ENCODE peak calls at places on chromosomes 4 and X, in eight cellular contexts. One of them, this sample, is unnamed.

GRCh38 chrX:52874661-52875060 is 6.8 kb upstream of the XAGE3 start:
- DNase-seq in AG10803: no peak
- DNase-seq in pancreas: no peak
- DNase-seq in bronchial epithelial cell: no peak
- DNase-seq in GM23338: no peak
- DNase-seq in hepatocyte: no peak
- DNase-seq in stomach: no peak
- DNase-seq in heart right ventricle: no peak
- DNase-seq in this sample: no peak

GRCh38 chr4:101527186-101527585 is 179.9 kb upstream of the PPP3CA start:
- DNase-seq in AG10803: no peak
- DNase-seq in pancreas: no peak
- DNase-seq in bronchial epithelial cell: peak; percentile 33
- DNase-seq in GM23338: no peak
- DNase-seq in hepatocyte: no peak
- DNase-seq in stomach: no peak
- DNase-seq in heart right ventricle: no peak
- DNase-seq in this sample: no peak

GRCh38 chr4:140839396-140839795 is 83.2 kb upstream of the TBC1D9 start:
- DNase-seq in AG10803: no peak
- DNase-seq in pancreas: no peak
- DNase-seq in bronchial epithelial cell: no peak
- DNase-seq in GM23338: no peak
- DNase-seq in hepatocyte: no peak
- DNase-seq in stomach: no peak
- DNase-seq in heart right ventricle: no peak
- DNase-seq in this sample: no peak

GRCh38 chr4:159212675-159213297 is 109.9 kb downstream of the RAPGEF2 start:
- DNase-seq in AG10803: no peak
- DNase-seq in pancreas: no peak
- DNase-seq in bronchial epithelial cell: no peak
- DNase-seq in GM23338: no peak
- DNase-seq in hepatocyte: no peak
- DNase-seq in stomach: no peak
- DNase-seq in heart right ventricle: no peak
- DNase-seq in this sample: no peak

GRCh38 chr4:77082886-77083608 is 7.3 kb upstream of the CCNI start:
- DNase-seq in AG10803: no peak
- DNase-seq in pancreas: no peak
- DNase-seq in bronchial epithelial cell: no peak
- DNase-seq in GM23338: peak; percentile 37
- DNase-seq in hepatocyte: no peak
- DNase-seq in stomach: no peak
- DNase-seq in heart right ventricle: no peak
- DNase-seq in this sample: no peak

GRCh38 chrX:15524417-15524816 is 23.8 kb downstream of the BMX start:
- DNase-seq in AG10803: peak; percentile 31
- DNase-seq in pancreas: no peak
- DNase-seq in bronchial epithelial cell: peak; percentile 8
- DNase-seq in GM23338: no peak
- DNase-seq in hepatocyte: no peak
- DNase-seq in stomach: no peak
- DNase-seq in heart right ventricle: no peak
- DNase-seq in this sample: no peak

GRCh38 chrX:10033360-10034007 is 66.3 kb downstream of the CLDN34 start:
- DNase-seq in AG10803: no peak
- DNase-seq in pancreas: no peak
- DNase-seq in bronchial epithelial cell: peak; percentile 47
- DNase-seq in GM23338: no peak
- DNase-seq in hepatocyte: no peak
- DNase-seq in stomach: no peak
- DNase-seq in heart right ventricle: no peak
- DNase-seq in this sample: no peak

GRCh38 chr4:182806259-182807252 is 110.6 kb downstream of the DCTD start:
- DNase-seq in AG10803: peak; percentile 62
- DNase-seq in pancreas: peak; percentile 75
- DNase-seq in bronchial epithelial cell: peak; percentile 14
- DNase-seq in GM23338: peak; percentile 94
- DNase-seq in hepatocyte: peak; percentile 90
- DNase-seq in stomach: peak; percentile 81
- DNase-seq in heart right ventricle: peak; percentile 80
- DNase-seq in this sample: peak; percentile 74

GRCh38 chr4:25454491-25454890 is 77.4 kb downstream of the ANAPC4 start:
- DNase-seq in AG10803: no peak
- DNase-seq in pancreas: no peak
- DNase-seq in bronchial epithelial cell: no peak
- DNase-seq in GM23338: no peak
- DNase-seq in hepatocyte: no peak
- DNase-seq in stomach: no peak
- DNase-seq in heart right ventricle: no peak
- DNase-seq in this sample: no peak

GRCh38 chr4:38013461-38014366 is 53.5 kb downstream of the PTTG2 start:
- DNase-seq in AG10803: peak; percentile 22
- DNase-seq in pancreas: peak; percentile 75
- DNase-seq in bronchial epithelial cell: peak; percentile 57
- DNase-seq in GM23338: no peak
- DNase-seq in hepatocyte: no peak
- DNase-seq in stomach: peak; percentile 85
- DNase-seq in heart right ventricle: peak; percentile 74
- DNase-seq in this sample: no peak

GRCh38 chr4:6200011-6200921 is at the start of gene JAKMIP1:
- DNase-seq in AG10803: peak; percentile 33
- DNase-seq in pancreas: peak; percentile 82
- DNase-seq in bronchial epithelial cell: no peak
- DNase-seq in GM23338: peak; percentile 80
- DNase-seq in hepatocyte: peak; percentile 88
- DNase-seq in stomach: peak; percentile 87
- DNase-seq in heart right ventricle: peak; percentile 76
- DNase-seq in this sample: peak; percentile 83

GRCh38 chr4:31020363-31020762 is 300.2 kb downstream of the PCDH7 start:
- DNase-seq in AG10803: no peak
- DNase-seq in pancreas: no peak
- DNase-seq in bronchial epithelial cell: no peak
- DNase-seq in GM23338: no peak
- DNase-seq in hepatocyte: peak; percentile 6
- DNase-seq in stomach: no peak
- DNase-seq in heart right ventricle: no peak
- DNase-seq in this sample: no peak

GRCh38 chr4:17781072-17781830 is at the start of gene FAM184B:
- DNase-seq in AG10803: no peak
- DNase-seq in pancreas: no peak
- DNase-seq in bronchial epithelial cell: no peak
- DNase-seq in GM23338: peak; percentile 62
- DNase-seq in hepatocyte: peak; percentile 17
- DNase-seq in stomach: no peak
- DNase-seq in heart right ventricle: peak; percentile 10
- DNase-seq in this sample: no peak

GRCh38 chr4:113586072-113586471 is 175.5 kb downstream of the CAMK2D start:
- DNase-seq in AG10803: peak; percentile 38
- DNase-seq in pancreas: no peak
- DNase-seq in bronchial epithelial cell: no peak
- DNase-seq in GM23338: no peak
- DNase-seq in hepatocyte: no peak
- DNase-seq in stomach: no peak
- DNase-seq in heart right ventricle: no peak
- DNase-seq in this sample: no peak

GRCh38 chrX:8453619-8454018 is 11.0 kb upstream of the VCX3B start:
- DNase-seq in AG10803: no peak
- DNase-seq in pancreas: no peak
- DNase-seq in bronchial epithelial cell: no peak
- DNase-seq in GM23338: no peak
- DNase-seq in hepatocyte: no peak
- DNase-seq in stomach: no peak
- DNase-seq in heart right ventricle: no peak
- DNase-seq in this sample: no peak

GRCh38 chrX:4550018-4550417 is 836.6 kb upstream of the PRKX start:
- DNase-seq in AG10803: no peak
- DNase-seq in pancreas: no peak
- DNase-seq in bronchial epithelial cell: no peak
- DNase-seq in GM23338: peak; percentile 40
- DNase-seq in hepatocyte: peak; percentile 16
- DNase-seq in stomach: no peak
- DNase-seq in heart right ventricle: no peak
- DNase-seq in this sample: no peak

GRCh38 chr4:59339631-59340030 is 1860.5 kb upstream of the ADGRL3 start:
- DNase-seq in AG10803: no peak
- DNase-seq in pancreas: no peak
- DNase-seq in bronchial epithelial cell: no peak
- DNase-seq in GM23338: peak; percentile 1
- DNase-seq in hepatocyte: no peak
- DNase-seq in stomach: no peak
- DNase-seq in heart right ventricle: no peak
- DNase-seq in this sample: no peak

GRCh38 chr4:142236268-142236667 is 599.9 kb downstream of the IL15 start:
- DNase-seq in AG10803: peak; percentile 33
- DNase-seq in pancreas: no peak
- DNase-seq in bronchial epithelial cell: peak; percentile 89
- DNase-seq in GM23338: no peak
- DNase-seq in hepatocyte: no peak
- DNase-seq in stomach: no peak
- DNase-seq in heart right ventricle: no peak
- DNase-seq in this sample: no peak

GRCh38 chr4:94936854-94937253 is 179.1 kb downstream of the BMPR1B start:
- DNase-seq in AG10803: no peak
- DNase-seq in pancreas: no peak
- DNase-seq in bronchial epithelial cell: no peak
- DNase-seq in GM23338: peak; percentile 44
- DNase-seq in hepatocyte: no peak
- DNase-seq in stomach: no peak
- DNase-seq in heart right ventricle: no peak
- DNase-seq in this sample: no peak

GRCh38 chr4:94931626-94932025 is 173.9 kb downstream of the BMPR1B start:
- DNase-seq in AG10803: no peak
- DNase-seq in pancreas: no peak
- DNase-seq in bronchial epithelial cell: no peak
- DNase-seq in GM23338: no peak
- DNase-seq in hepatocyte: no peak
- DNase-seq in stomach: no peak
- DNase-seq in heart right ventricle: no peak
- DNase-seq in this sample: no peak

GRCh38 chr4:94934864-94935263 is 177.1 kb downstream of the BMPR1B start:
- DNase-seq in AG10803: no peak
- DNase-seq in pancreas: no peak
- DNase-seq in bronchial epithelial cell: peak; percentile 87
- DNase-seq in GM23338: no peak
- DNase-seq in hepatocyte: no peak
- DNase-seq in stomach: no peak
- DNase-seq in heart right ventricle: no peak
- DNase-seq in this sample: no peak

GRCh38 chr4:94933799-94934198 is 176.0 kb downstream of the BMPR1B start:
- DNase-seq in AG10803: no peak
- DNase-seq in pancreas: no peak
- DNase-seq in bronchial epithelial cell: peak; percentile 76
- DNase-seq in GM23338: no peak
- DNase-seq in hepatocyte: no peak
- DNase-seq in stomach: no peak
- DNase-seq in heart right ventricle: no peak
- DNase-seq in this sample: no peak

DNA sequence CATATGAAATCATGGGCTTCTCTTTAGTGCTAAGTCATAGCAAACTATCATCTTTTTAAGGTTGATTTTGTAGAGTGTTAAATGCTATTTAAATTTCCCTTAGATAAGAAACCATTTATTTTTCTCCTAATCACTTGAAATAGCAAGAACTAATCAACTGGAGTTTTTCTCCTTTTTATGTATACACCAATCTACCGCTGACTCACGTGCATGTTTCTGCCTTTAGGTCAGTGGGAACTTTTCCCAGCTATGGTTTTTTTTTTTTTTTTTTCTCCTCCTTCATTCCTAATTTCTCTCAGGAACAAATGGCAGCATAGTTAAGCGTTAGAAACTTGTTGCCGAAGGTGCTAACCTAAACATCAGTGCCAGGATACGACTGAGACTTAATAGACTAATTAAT is 176.4 kb downstream of the BMPR1B start:
- DNase-seq in AG10803: peak; percentile 23
- DNase-seq in pancreas: no peak
- DNase-seq in bronchial epithelial cell: peak; percentile 71
- DNase-seq in GM23338: no peak
- DNase-seq in hepatocyte: no peak
- DNase-seq in stomach: no peak
- DNase-seq in heart right ventricle: no peak
- DNase-seq in this sample: no peak
- H3K4me3 ChIP-seq in AG10803: no peak overlapping the region
- H3K4me3 ChIP-seq in pancreas: no peak overlapping the region
- H3K4me3 ChIP-seq in bronchial epithelial cell: no peak overlapping the region
- H3K4me3 ChIP-seq in GM23338: no peak overlapping the region
- H3K4me3 ChIP-seq in hepatocyte: no peak overlapping the region
- H3K4me3 ChIP-seq in stomach: no peak overlapping the region
- H3K4me3 ChIP-seq in heart right ventricle: no peak overlapping the region
- H3K4me3 ChIP-seq in this sample: no peak overlapping the region

GRCh38 chr4:124276461-124276860 is 436.1 kb downstream of the ANKRD50 start:
- DNase-seq in AG10803: no peak
- DNase-seq in pancreas: no peak
- DNase-seq in bronchial epithelial cell: no peak
- DNase-seq in GM23338: no peak
- DNase-seq in hepatocyte: no peak
- DNase-seq in stomach: no peak
- DNase-seq in heart right ventricle: no peak
- DNase-seq in this sample: no peak
- TF ChIP-seq CTCF in AG10803: no peak
- TF ChIP-seq CTCF in pancreas: no peak
- TF ChIP-seq CTCF in bronchial epithelial cell: no peak
- TF ChIP-seq CTCF in GM23338: no peak
- TF ChIP-seq CTCF in hepatocyte: no peak
- TF ChIP-seq CTCF in stomach: no peak
- TF ChIP-seq CTCF in heart right ventricle: no peak
- TF ChIP-seq CTCF in this sample: no peak

GRCh38 chrX:107675823-107676555 is 47.7 kb downstream of the PRPS1 start:
- DNase-seq in AG10803: peak; percentile 50
- DNase-seq in pancreas: no peak
- DNase-seq in bronchial epithelial cell: no peak
- DNase-seq in GM23338: no peak
- DNase-seq in hepatocyte: peak; percentile 61
- DNase-seq in stomach: no peak
- DNase-seq in heart right ventricle: no peak
- DNase-seq in this sample: no peak
- H3K4me3 ChIP-seq in AG10803: peak overlapping the region; percentile 67
- H3K4me3 ChIP-seq in pancreas: no peak overlapping the region
- H3K4me3 ChIP-seq in bronchial epithelial cell: peak overlapping the region; percentile 65
- H3K4me3 ChIP-seq in GM23338: no peak overlapping the region
- H3K4me3 ChIP-seq in hepatocyte: peak overlapping the region; percentile 22
- H3K4me3 ChIP-seq in stomach: peak overlapping the region; percentile 51
- H3K4me3 ChIP-seq in heart right ventricle: peak overlapping the region; percentile 56
- H3K4me3 ChIP-seq in this sample: peak overlapping the region; percentile 23

DNA sequence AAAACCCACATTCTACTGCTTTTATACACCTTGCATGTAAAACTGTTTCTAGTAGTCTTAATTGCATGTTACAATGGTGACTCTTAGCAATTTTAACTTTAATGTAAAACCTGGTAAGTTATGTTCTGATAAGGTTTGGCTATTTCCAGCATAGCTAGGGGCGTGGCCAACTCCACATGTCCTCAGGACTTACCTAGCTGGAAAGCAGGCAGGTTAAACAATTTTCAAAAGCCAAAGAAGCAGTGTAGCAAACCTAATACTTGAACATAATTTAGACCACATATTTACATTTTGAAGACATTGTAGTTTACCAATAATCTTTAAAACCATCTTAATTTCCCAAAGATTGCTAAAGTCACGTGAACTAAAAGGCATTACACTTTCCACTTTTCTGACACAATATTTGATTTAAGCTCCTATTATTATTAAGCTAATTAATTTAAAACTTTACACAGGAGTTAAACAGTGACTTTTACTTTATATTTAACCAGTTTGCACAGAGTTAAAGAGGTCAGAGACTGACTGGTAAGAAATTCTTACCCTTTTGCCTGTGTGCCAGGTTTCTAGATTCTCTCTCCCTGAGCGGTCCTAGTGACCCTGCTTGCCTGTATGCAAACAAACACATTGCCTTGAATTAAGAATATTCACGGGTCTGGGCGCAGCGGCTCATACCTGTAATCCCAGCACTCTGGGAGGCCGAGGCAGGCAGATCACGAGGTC is 88.2 kb downstream of the GLUD2 start:
- DNase-seq in AG10803: no peak
- DNase-seq in pancreas: no peak
- DNase-seq in bronchial epithelial cell: no peak
- DNase-seq in GM23338: no peak
- DNase-seq in hepatocyte: no peak
- DNase-seq in stomach: no peak
- DNase-seq in heart right ventricle: no peak
- DNase-seq in this sample: no peak
- TF ChIP-seq CTCF in AG10803: no peak
- TF ChIP-seq CTCF in pancreas: no peak
- TF ChIP-seq CTCF in bronchial epithelial cell: no peak
- TF ChIP-seq CTCF in GM23338: no peak
- TF ChIP-seq CTCF in hepatocyte: no peak
- TF ChIP-seq CTCF in stomach: no peak
- TF ChIP-seq CTCF in heart right ventricle: no peak
- TF ChIP-seq CTCF in this sample: no peak

This sample was measured in colonic mucosa.